ENCODE peak calls at places on chromosome 6, in seven cellular contexts. One of them, this sample, is unnamed.

GRCh38 chr6:92790381-92790780 is 629.0 kb downstream of the EPHA7 start:
- DNase-seq in dorsolateral prefrontal cortex: no peak
- DNase-seq in AG09309: no peak
- DNase-seq in mammary epithelial cell: no peak
- DNase-seq in fibroblast of pulmonary artery: no peak
- DNase-seq in PC-3: no peak
- DNase-seq in Calu3: no peak
- DNase-seq in this sample: no peak

GRCh38 chr6:14706378-14706929 is 539.4 kb upstream of the JARID2 start:
- DNase-seq in dorsolateral prefrontal cortex: peak
- DNase-seq in AG09309: peak
- DNase-seq in mammary epithelial cell: peak
- DNase-seq in fibroblast of pulmonary artery: peak
- DNase-seq in PC-3: peak
- DNase-seq in Calu3: no peak
- DNase-seq in this sample: peak

GRCh38 chr6:20243288-20243687 is 31.0 kb upstream of the MBOAT1 start:
- DNase-seq in dorsolateral prefrontal cortex: no peak
- DNase-seq in AG09309: no peak
- DNase-seq in mammary epithelial cell: no peak
- DNase-seq in fibroblast of pulmonary artery: no peak
- DNase-seq in PC-3: no peak
- DNase-seq in Calu3: no peak
- DNase-seq in this sample: no peak

GRCh38 chr6:100464162-100464851 is 414 bp downstream of the SIM1 start:
- DNase-seq in dorsolateral prefrontal cortex: no peak
- DNase-seq in AG09309: no peak
- DNase-seq in mammary epithelial cell: no peak
- DNase-seq in fibroblast of pulmonary artery: no peak
- DNase-seq in PC-3: no peak
- DNase-seq in Calu3: no peak
- DNase-seq in this sample: no peak

GRCh38 chr6:109311481-109311880 is 70.8 kb downstream of the CD164 start:
- DNase-seq in dorsolateral prefrontal cortex: no peak
- DNase-seq in AG09309: no peak
- DNase-seq in mammary epithelial cell: no peak
- DNase-seq in fibroblast of pulmonary artery: no peak
- DNase-seq in PC-3: no peak
- DNase-seq in Calu3: no peak
- DNase-seq in this sample: no peak

GRCh38 chr6:84681693-84682326 is 82.6 kb downstream of the TBX18 start:
- DNase-seq in dorsolateral prefrontal cortex: no peak
- DNase-seq in AG09309: no peak
- DNase-seq in mammary epithelial cell: no peak
- DNase-seq in fibroblast of pulmonary artery: no peak
- DNase-seq in PC-3: no peak
- DNase-seq in Calu3: no peak
- DNase-seq in this sample: no peak

GRCh38 chr6:157219201-157220200 is 103.8 kb downstream of the TMEM242 start:
- DNase-seq in dorsolateral prefrontal cortex: no peak
- DNase-seq in AG09309: no peak
- DNase-seq in mammary epithelial cell: no peak
- DNase-seq in fibroblast of pulmonary artery: peak
- DNase-seq in PC-3: peak
- DNase-seq in Calu3: no peak
- DNase-seq in this sample: peak

GRCh38 chr6:70375166-70375565 is 38.1 kb upstream of the FAM135A start:
- DNase-seq in dorsolateral prefrontal cortex: no peak
- DNase-seq in AG09309: no peak
- DNase-seq in mammary epithelial cell: peak
- DNase-seq in fibroblast of pulmonary artery: peak
- DNase-seq in PC-3: peak
- DNase-seq in Calu3: no peak
- DNase-seq in this sample: peak

GRCh38 chr6:161354241-161354840 is 80.5 kb upstream of the AGPAT4 start:
- DNase-seq in dorsolateral prefrontal cortex: no peak
- DNase-seq in AG09309: no peak
- DNase-seq in mammary epithelial cell: no peak
- DNase-seq in fibroblast of pulmonary artery: no peak
- DNase-seq in PC-3: no peak
- DNase-seq in Calu3: no peak
- DNase-seq in this sample: no peak

GRCh38 chr6:43192911-43193310 is 10.9 kb downstream of the CUL9 start:
- DNase-seq in dorsolateral prefrontal cortex: no peak
- DNase-seq in AG09309: no peak
- DNase-seq in mammary epithelial cell: no peak
- DNase-seq in fibroblast of pulmonary artery: no peak
- DNase-seq in PC-3: no peak
- DNase-seq in Calu3: no peak
- DNase-seq in this sample: no peak

GRCh38 chr6:148140772-148141557 is 201.7 kb upstream of the SASH1 start:
- DNase-seq in dorsolateral prefrontal cortex: no peak
- DNase-seq in AG09309: no peak
- DNase-seq in mammary epithelial cell: peak
- DNase-seq in fibroblast of pulmonary artery: peak
- DNase-seq in PC-3: peak
- DNase-seq in Calu3: no peak
- DNase-seq in this sample: peak

GRCh38 chr6:2760882-2761842 is 4.0 kb upstream of the WRNIP1 start:
- DNase-seq in dorsolateral prefrontal cortex: no peak
- DNase-seq in AG09309: no peak
- DNase-seq in mammary epithelial cell: peak
- DNase-seq in fibroblast of pulmonary artery: no peak
- DNase-seq in PC-3: peak
- DNase-seq in Calu3: no peak
- DNase-seq in this sample: peak

GRCh38 chr6:27545271-27546046 is 72.6 kb upstream of the ZNF184 start:
- DNase-seq in dorsolateral prefrontal cortex: no peak
- DNase-seq in AG09309: no peak
- DNase-seq in mammary epithelial cell: peak
- DNase-seq in fibroblast of pulmonary artery: peak
- DNase-seq in PC-3: no peak
- DNase-seq in Calu3: peak
- DNase-seq in this sample: peak

GRCh38 chr6:165939601-165940290 is 227.9 kb downstream of the TBXT start:
- DNase-seq in dorsolateral prefrontal cortex: no peak
- DNase-seq in AG09309: no peak
- DNase-seq in mammary epithelial cell: no peak
- DNase-seq in fibroblast of pulmonary artery: no peak
- DNase-seq in PC-3: no peak
- DNase-seq in Calu3: no peak
- DNase-seq in this sample: no peak

GRCh38 chr6:33599413-33599911 is 19.4 kb upstream of the BAK1 start:
- DNase-seq in dorsolateral prefrontal cortex: no peak
- DNase-seq in AG09309: no peak
- DNase-seq in mammary epithelial cell: peak
- DNase-seq in fibroblast of pulmonary artery: no peak
- DNase-seq in PC-3: peak
- DNase-seq in Calu3: no peak
- DNase-seq in this sample: peak

GRCh38 chr6:34246563-34247391 is 2.0 kb downstream of the SMIM29 start:
- DNase-seq in dorsolateral prefrontal cortex: no peak
- DNase-seq in AG09309: no peak
- DNase-seq in mammary epithelial cell: no peak
- DNase-seq in fibroblast of pulmonary artery: no peak
- DNase-seq in PC-3: peak
- DNase-seq in Calu3: peak
- DNase-seq in this sample: peak

GRCh38 chr6:54624779-54625178 is 221.8 kb upstream of the FAM83B start:
- DNase-seq in dorsolateral prefrontal cortex: no peak
- DNase-seq in AG09309: peak
- DNase-seq in mammary epithelial cell: no peak
- DNase-seq in fibroblast of pulmonary artery: peak
- DNase-seq in PC-3: no peak
- DNase-seq in Calu3: no peak
- DNase-seq in this sample: no peak

GRCh38 chr6:66210964-66211363 is 503.9 kb upstream of the EYS start:
- DNase-seq in dorsolateral prefrontal cortex: no peak
- DNase-seq in AG09309: no peak
- DNase-seq in mammary epithelial cell: no peak
- DNase-seq in fibroblast of pulmonary artery: no peak
- DNase-seq in PC-3: peak
- DNase-seq in Calu3: no peak
- DNase-seq in this sample: peak

GRCh38 chr6:35036059-35036827 is 104.9 kb downstream of the TCP11 start:
- DNase-seq in dorsolateral prefrontal cortex: no peak
- DNase-seq in AG09309: no peak
- DNase-seq in mammary epithelial cell: no peak
- DNase-seq in fibroblast of pulmonary artery: no peak
- DNase-seq in PC-3: no peak
- DNase-seq in Calu3: no peak
- DNase-seq in this sample: no peak

GRCh38 chr6:161266866-161267265 is 7.0 kb downstream of the AGPAT4 start:
- DNase-seq in dorsolateral prefrontal cortex: no peak
- DNase-seq in AG09309: no peak
- DNase-seq in mammary epithelial cell: no peak
- DNase-seq in fibroblast of pulmonary artery: no peak
- DNase-seq in PC-3: no peak
- DNase-seq in Calu3: no peak
- DNase-seq in this sample: no peak

GRCh38 chr6:136791296-136792065 is 796 bp downstream of the MAP3K5 start:
- DNase-seq in dorsolateral prefrontal cortex: peak
- DNase-seq in AG09309: no peak
- DNase-seq in mammary epithelial cell: peak
- DNase-seq in fibroblast of pulmonary artery: peak
- DNase-seq in PC-3: peak
- DNase-seq in Calu3: peak
- DNase-seq in this sample: peak

GRCh38 chr6:42984924-42985475 is 630 bp downstream of the PPP2R5D start:
- DNase-seq in dorsolateral prefrontal cortex: no peak
- DNase-seq in AG09309: no peak
- DNase-seq in mammary epithelial cell: no peak
- DNase-seq in fibroblast of pulmonary artery: no peak
- DNase-seq in PC-3: peak
- DNase-seq in Calu3: peak
- DNase-seq in this sample: no peak

GRCh38 chr6:3449750-3450305 is 7.0 kb downstream of the SLC22A23 start:
- DNase-seq in dorsolateral prefrontal cortex: no peak
- DNase-seq in AG09309: no peak
- DNase-seq in mammary epithelial cell: no peak
- DNase-seq in fibroblast of pulmonary artery: no peak
- DNase-seq in PC-3: no peak
- DNase-seq in Calu3: no peak
- DNase-seq in this sample: no peak

GRCh38 chr6:392441-393390 is 1.2 kb downstream of the IRF4 start:
- DNase-seq in dorsolateral prefrontal cortex: no peak
- DNase-seq in AG09309: no peak
- DNase-seq in mammary epithelial cell: no peak
- DNase-seq in fibroblast of pulmonary artery: no peak
- DNase-seq in PC-3: no peak
- DNase-seq in Calu3: no peak
- DNase-seq in this sample: no peak

GRCh38 chr6:89082439-89082838 is 1.9 kb downstream of the PNRC1 start:
- DNase-seq in dorsolateral prefrontal cortex: no peak
- DNase-seq in AG09309: peak
- DNase-seq in mammary epithelial cell: peak
- DNase-seq in fibroblast of pulmonary artery: peak
- DNase-seq in PC-3: peak
- DNase-seq in Calu3: no peak
- DNase-seq in this sample: peak

GRCh38 chr6:128400875-128401274 is 119.5 kb downstream of the PTPRK start:
- DNase-seq in dorsolateral prefrontal cortex: no peak
- DNase-seq in AG09309: no peak
- DNase-seq in mammary epithelial cell: no peak
- DNase-seq in fibroblast of pulmonary artery: no peak
- DNase-seq in PC-3: no peak
- DNase-seq in Calu3: no peak
- DNase-seq in this sample: no peak
- TF ChIP-seq CTCF in dorsolateral prefrontal cortex: no peak
- TF ChIP-seq CTCF in AG09309: no peak
- TF ChIP-seq CTCF in mammary epithelial cell: no peak
- TF ChIP-seq CTCF in fibroblast of pulmonary artery: no peak
- TF ChIP-seq CTCF in PC-3: no peak
- TF ChIP-seq CTCF in Calu3: no peak
- TF ChIP-seq CTCF in this sample: no peak

DNA sequence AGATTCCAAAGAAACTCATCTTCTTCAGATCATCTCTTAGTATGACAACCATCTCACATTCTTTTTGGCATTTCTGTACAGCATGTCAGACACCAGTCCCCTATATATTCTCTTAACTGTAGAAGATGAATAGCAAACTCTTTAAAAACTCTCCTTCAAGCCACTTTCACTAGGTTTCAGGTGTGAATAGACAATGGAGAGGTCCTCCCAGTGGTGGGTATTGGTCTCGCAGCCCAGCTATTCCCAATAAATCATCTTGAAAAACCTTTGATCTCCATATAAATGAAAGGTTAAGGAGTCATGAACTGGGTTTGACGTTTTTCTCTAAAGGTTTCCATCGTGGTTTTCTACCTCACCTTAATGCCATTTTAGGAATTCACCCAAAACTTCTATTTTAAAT is 180.0 kb downstream of the GJA1 start:
- DNase-seq in dorsolateral prefrontal cortex: no peak
- DNase-seq in AG09309: no peak
- DNase-seq in mammary epithelial cell: no peak
- DNase-seq in fibroblast of pulmonary artery: no peak
- DNase-seq in PC-3: peak
- DNase-seq in Calu3: peak
- DNase-seq in this sample: no peak
- TF ChIP-seq CTCF in dorsolateral prefrontal cortex: no peak
- TF ChIP-seq CTCF in AG09309: no peak
- TF ChIP-seq CTCF in mammary epithelial cell: peak
- TF ChIP-seq CTCF in fibroblast of pulmonary artery: peak
- TF ChIP-seq CTCF in PC-3: peak
- TF ChIP-seq CTCF in Calu3: peak
- TF ChIP-seq CTCF in this sample: no peak

GRCh38 chr6:152314483-152314832 is 322.7 kb downstream of the SYNE1 start:
- DNase-seq in dorsolateral prefrontal cortex: no peak
- DNase-seq in AG09309: no peak
- DNase-seq in mammary epithelial cell: no peak
- DNase-seq in fibroblast of pulmonary artery: no peak
- DNase-seq in PC-3: no peak
- DNase-seq in Calu3: no peak
- DNase-seq in this sample: no peak
- TF ChIP-seq CTCF in dorsolateral prefrontal cortex: no peak
- TF ChIP-seq CTCF in AG09309: no peak
- TF ChIP-seq CTCF in mammary epithelial cell: no peak
- TF ChIP-seq CTCF in fibroblast of pulmonary artery: no peak
- TF ChIP-seq CTCF in PC-3: no peak
- TF ChIP-seq CTCF in Calu3: no peak
- TF ChIP-seq CTCF in this sample: no peak

DNA sequence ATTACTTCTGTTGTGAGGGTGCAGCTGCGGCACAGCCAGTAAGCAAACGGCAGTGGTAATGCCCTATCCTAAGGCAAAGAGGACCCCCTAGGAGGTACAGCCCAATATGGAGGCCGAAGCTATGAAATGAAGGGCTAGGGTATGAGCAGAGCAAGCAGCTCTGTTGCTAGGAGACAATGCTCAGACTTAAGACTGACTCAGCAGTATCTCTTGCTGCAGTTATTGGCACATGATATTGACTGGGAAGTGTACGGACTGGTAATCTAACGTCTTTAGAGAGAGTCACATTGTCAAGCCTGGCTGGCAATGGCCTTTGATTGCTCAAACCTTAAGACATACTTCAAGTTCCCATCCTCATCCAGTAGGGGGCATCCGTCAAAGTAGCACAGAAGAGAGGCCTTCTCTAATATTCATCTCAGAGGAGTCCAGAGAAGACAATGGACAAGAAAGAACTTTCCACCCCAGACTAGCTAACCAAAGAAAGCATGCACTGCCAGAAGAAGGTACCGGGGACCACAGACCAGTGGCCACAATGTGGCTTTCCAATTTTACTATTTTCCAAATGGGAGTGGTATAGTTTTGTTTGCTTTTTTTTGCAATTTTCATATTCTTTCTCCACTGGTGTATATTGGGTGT is 37.0 kb downstream of the LRFN2 start:
- DNase-seq in dorsolateral prefrontal cortex: no peak
- DNase-seq in AG09309: peak
- DNase-seq in mammary epithelial cell: peak
- DNase-seq in fibroblast of pulmonary artery: peak
- DNase-seq in PC-3: peak
- DNase-seq in Calu3: peak
- DNase-seq in this sample: peak
- TF ChIP-seq CTCF in dorsolateral prefrontal cortex: peak
- TF ChIP-seq CTCF in AG09309: peak
- TF ChIP-seq CTCF in mammary epithelial cell: peak
- TF ChIP-seq CTCF in fibroblast of pulmonary artery: peak
- TF ChIP-seq CTCF in PC-3: peak
- TF ChIP-seq CTCF in Calu3: peak
- TF ChIP-seq CTCF in this sample: peak

This sample was measured in MCF 10A.